ENCODE peak calls at places on chromosomes 5 and 9, in six cellular contexts. One of them, this sample, is unnamed.

GRCh38 chr5:143629871-143630658 is 181.9 kb upstream of the HMHB1 start:
- DNase-seq in WTC11: no peak
- DNase-seq in endothelial cell: no peak
- DNase-seq in A673: no peak
- DNase-seq in activated B cell treated with CpG ODN at 0.5 μM for 24 hours: no peak
- DNase-seq in glutamatergic neuron: no peak
- DNase-seq in this sample: peak; percentile 79

GRCh38 chr9:75148551-75148950 is 60.2 kb downstream of the OSTF1 start:
- DNase-seq in WTC11: no peak
- DNase-seq in glutamatergic neuron: no peak
- DNase-seq in activated B cell treated with CpG ODN at 0.5 μM for 24 hours: no peak
- DNase-seq in A673: no peak
- DNase-seq in endothelial cell: no peak
- DNase-seq in this sample: peak; percentile 91

GRCh38 chr9:21813575-21814473 is 11.4 kb downstream of the MTAP start:
- DNase-seq in WTC11: peak; percentile 20
- DNase-seq in activated B cell treated with CpG ODN at 0.5 μM for 24 hours: no peak
- DNase-seq in endothelial cell: peak; percentile 54
- DNase-seq in A673: peak; percentile 60
- DNase-seq in glutamatergic neuron: peak; percentile 41
- DNase-seq in this sample: peak; percentile 89

GRCh38 chr5:141866111-141866510 is 12.1 kb downstream of the PCDH1 start:
- DNase-seq in glutamatergic neuron: no peak
- DNase-seq in A673: no peak
- DNase-seq in endothelial cell: no peak
- DNase-seq in WTC11: no peak
- DNase-seq in activated B cell treated with CpG ODN at 0.5 μM for 24 hours: no peak
- DNase-seq in this sample: no peak

GRCh38 chr9:4936277-4936676 is 48.8 kb upstream of the JAK2 start:
- DNase-seq in A673: no peak
- DNase-seq in WTC11: no peak
- DNase-seq in activated B cell treated with CpG ODN at 0.5 μM for 24 hours: no peak
- DNase-seq in endothelial cell: no peak
- DNase-seq in glutamatergic neuron: no peak
- DNase-seq in this sample: no peak

GRCh38 chr5:107485184-107485583 is 185.6 kb downstream of the EFNA5 start:
- DNase-seq in glutamatergic neuron: no peak
- DNase-seq in A673: no peak
- DNase-seq in endothelial cell: no peak
- DNase-seq in activated B cell treated with CpG ODN at 0.5 μM for 24 hours: no peak
- DNase-seq in WTC11: no peak
- DNase-seq in this sample: no peak

GRCh38 chr5:82817897-82818676 is 259.1 kb downstream of the TMEM167A start:
- DNase-seq in glutamatergic neuron: no peak
- DNase-seq in A673: no peak
- DNase-seq in endothelial cell: no peak
- DNase-seq in WTC11: no peak
- DNase-seq in activated B cell treated with CpG ODN at 0.5 μM for 24 hours: no peak
- DNase-seq in this sample: no peak

GRCh38 chr5:169114466-169114865 is 186.5 kb downstream of the SLIT3 start:
- DNase-seq in endothelial cell: no peak
- DNase-seq in WTC11: no peak
- DNase-seq in A673: no peak
- DNase-seq in activated B cell treated with CpG ODN at 0.5 μM for 24 hours: no peak
- DNase-seq in glutamatergic neuron: no peak
- DNase-seq in this sample: no peak

GRCh38 chr5:124179788-124180187 is 566.7 kb downstream of the ZNF608 start:
- DNase-seq in WTC11: no peak
- DNase-seq in endothelial cell: no peak
- DNase-seq in activated B cell treated with CpG ODN at 0.5 μM for 24 hours: no peak
- DNase-seq in glutamatergic neuron: no peak
- DNase-seq in A673: no peak
- DNase-seq in this sample: no peak

GRCh38 chr5:124663101-124663506 is 83.3 kb downstream of the ZNF608 start:
- DNase-seq in A673: no peak
- DNase-seq in glutamatergic neuron: no peak
- DNase-seq in endothelial cell: no peak
- DNase-seq in activated B cell treated with CpG ODN at 0.5 μM for 24 hours: no peak
- DNase-seq in WTC11: no peak
- DNase-seq in this sample: no peak

GRCh38 chr9:14056235-14056930 is 257.6 kb downstream of the NFIB start:
- DNase-seq in A673: peak; percentile 43
- DNase-seq in WTC11: no peak
- DNase-seq in activated B cell treated with CpG ODN at 0.5 μM for 24 hours: no peak
- DNase-seq in glutamatergic neuron: no peak
- DNase-seq in endothelial cell: no peak
- DNase-seq in this sample: peak; percentile 57

GRCh38 chr5:38598994-38599611 is 42.7 kb upstream of the LIFR start:
- DNase-seq in A673: peak; percentile 33
- DNase-seq in activated B cell treated with CpG ODN at 0.5 μM for 24 hours: no peak
- DNase-seq in glutamatergic neuron: no peak
- DNase-seq in endothelial cell: no peak
- DNase-seq in WTC11: no peak
- DNase-seq in this sample: peak; percentile 83

GRCh38 chr5:55856511-55857246 is 5.5 kb downstream of the IL31RA start:
- DNase-seq in glutamatergic neuron: no peak
- DNase-seq in endothelial cell: no peak
- DNase-seq in activated B cell treated with CpG ODN at 0.5 μM for 24 hours: no peak
- DNase-seq in WTC11: no peak
- DNase-seq in A673: no peak
- DNase-seq in this sample: peak; percentile 16

GRCh38 chr5:173328896-173329369 is 719 bp upstream of the STC2 start:
- DNase-seq in activated B cell treated with CpG ODN at 0.5 μM for 24 hours: no peak
- DNase-seq in WTC11: peak; percentile 70
- DNase-seq in glutamatergic neuron: no peak
- DNase-seq in endothelial cell: no peak
- DNase-seq in A673: peak; percentile 30
- DNase-seq in this sample: peak; percentile 86

GRCh38 chr5:6867712-6868111 is 154.5 kb downstream of the TENT4A start:
- DNase-seq in A673: no peak
- DNase-seq in endothelial cell: no peak
- DNase-seq in WTC11: no peak
- DNase-seq in glutamatergic neuron: no peak
- DNase-seq in activated B cell treated with CpG ODN at 0.5 μM for 24 hours: no peak
- DNase-seq in this sample: no peak
- TF ChIP-seq CTCF in A673: no peak
- TF ChIP-seq CTCF in endothelial cell: no peak
- TF ChIP-seq CTCF in WTC11: no peak
- TF ChIP-seq CTCF in glutamatergic neuron: no peak
- TF ChIP-seq CTCF in activated B cell treated with CpG ODN at 0.5 μM for 24 hours: no peak
- TF ChIP-seq CTCF in this sample: no peak

GRCh38 chr9:84849049-84849448 is 179.5 kb downstream of the NTRK2 start:
- DNase-seq in activated B cell treated with CpG ODN at 0.5 μM for 24 hours: no peak
- DNase-seq in WTC11: no peak
- DNase-seq in A673: no peak
- DNase-seq in endothelial cell: no peak
- DNase-seq in glutamatergic neuron: no peak
- DNase-seq in this sample: no peak
- TF ChIP-seq CTCF in activated B cell treated with CpG ODN at 0.5 μM for 24 hours: no peak
- TF ChIP-seq CTCF in WTC11: no peak
- TF ChIP-seq CTCF in A673: no peak
- TF ChIP-seq CTCF in endothelial cell: no peak
- TF ChIP-seq CTCF in glutamatergic neuron: no peak
- TF ChIP-seq CTCF in this sample: no peak

GRCh38 chr5:60010328-60010727 is 116.8 kb upstream of the PDE4D start:
- DNase-seq in A673: peak; percentile 15
- DNase-seq in endothelial cell: no peak
- DNase-seq in glutamatergic neuron: no peak
- DNase-seq in WTC11: no peak
- DNase-seq in activated B cell treated with CpG ODN at 0.5 μM for 24 hours: no peak
- DNase-seq in this sample: no peak
- TF ChIP-seq CTCF in A673: peak; percentile 36
- TF ChIP-seq CTCF in endothelial cell: peak; percentile 76
- TF ChIP-seq CTCF in glutamatergic neuron: peak; percentile 68
- TF ChIP-seq CTCF in WTC11: no peak
- TF ChIP-seq CTCF in activated B cell treated with CpG ODN at 0.5 μM for 24 hours: no peak
- TF ChIP-seq CTCF in this sample: peak; percentile 20

DNA sequence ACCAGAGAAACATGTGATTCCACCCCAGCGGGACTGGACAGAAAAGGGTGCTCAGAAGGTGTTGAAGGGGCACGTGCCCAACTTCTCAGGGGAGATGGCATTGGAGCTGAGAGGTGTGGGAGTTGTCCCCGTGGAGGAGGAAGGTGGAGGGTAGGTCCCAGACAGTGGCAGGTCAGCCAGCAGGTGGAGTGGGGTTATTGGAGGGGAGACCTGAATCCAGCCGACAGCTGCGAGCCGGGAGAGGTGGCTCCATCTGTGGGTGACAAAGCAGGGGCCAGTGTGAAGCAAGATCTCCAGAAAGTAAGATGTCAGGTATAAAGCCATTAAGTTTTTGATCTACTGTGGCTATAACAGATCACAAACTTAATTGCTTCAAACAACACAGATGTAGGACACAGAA is 75.1 kb downstream of the HRH2 start:
- DNase-seq in endothelial cell: no peak
- DNase-seq in WTC11: no peak
- DNase-seq in A673: no peak
- DNase-seq in activated B cell treated with CpG ODN at 0.5 μM for 24 hours: no peak
- DNase-seq in glutamatergic neuron: no peak
- DNase-seq in this sample: no peak
- TF ChIP-seq CTCF in endothelial cell: no peak
- TF ChIP-seq CTCF in WTC11: no peak
- TF ChIP-seq CTCF in A673: no peak
- TF ChIP-seq CTCF in activated B cell treated with CpG ODN at 0.5 μM for 24 hours: no peak
- TF ChIP-seq CTCF in glutamatergic neuron: no peak
- TF ChIP-seq CTCF in this sample: no peak

DNA sequence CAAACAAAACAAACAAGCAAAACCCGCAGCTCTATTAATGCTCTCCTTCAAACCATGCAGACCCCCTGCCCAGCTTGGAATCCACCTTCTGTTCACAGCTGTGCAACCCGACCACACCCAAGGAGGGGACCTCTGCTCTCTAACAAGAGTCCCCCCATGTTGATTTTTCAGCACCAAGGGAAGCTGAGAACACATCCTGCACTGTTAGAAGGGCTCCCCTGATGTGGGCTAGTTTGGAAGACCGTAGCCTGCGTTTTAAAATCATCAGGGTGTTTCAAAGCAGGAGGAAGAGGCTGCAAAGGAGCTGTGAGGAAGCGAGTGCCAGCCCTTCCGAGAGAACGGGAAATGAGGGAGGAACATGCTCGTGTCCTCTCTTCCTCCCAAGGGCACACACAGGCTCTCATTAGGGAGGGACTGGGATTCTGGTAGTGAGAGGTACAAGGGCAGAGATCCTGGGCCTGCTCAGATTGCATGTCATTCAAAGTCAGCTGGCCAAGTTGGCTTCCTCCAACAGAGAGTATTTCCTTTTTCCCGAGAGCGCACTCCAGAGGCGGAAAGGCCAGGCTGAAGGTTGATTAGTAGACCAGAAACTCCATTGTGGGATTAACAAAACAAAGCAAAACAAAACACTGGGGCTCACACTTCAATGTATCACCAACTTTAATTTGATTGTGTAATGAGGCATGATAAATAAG is 185.9 kb downstream of the SEMA6A start:
- DNase-seq in glutamatergic neuron: peak; percentile 36
- DNase-seq in activated B cell treated with CpG ODN at 0.5 μM for 24 hours: no peak
- DNase-seq in A673: peak; percentile 17
- DNase-seq in WTC11: peak; percentile 25
- DNase-seq in endothelial cell: peak; percentile 62
- DNase-seq in this sample: no peak
- TF ChIP-seq CTCF in glutamatergic neuron: no peak
- TF ChIP-seq CTCF in activated B cell treated with CpG ODN at 0.5 μM for 24 hours: no peak
- TF ChIP-seq CTCF in A673: no peak
- TF ChIP-seq CTCF in WTC11: no peak
- TF ChIP-seq CTCF in endothelial cell: no peak
- TF ChIP-seq CTCF in this sample: no peak

DNA sequence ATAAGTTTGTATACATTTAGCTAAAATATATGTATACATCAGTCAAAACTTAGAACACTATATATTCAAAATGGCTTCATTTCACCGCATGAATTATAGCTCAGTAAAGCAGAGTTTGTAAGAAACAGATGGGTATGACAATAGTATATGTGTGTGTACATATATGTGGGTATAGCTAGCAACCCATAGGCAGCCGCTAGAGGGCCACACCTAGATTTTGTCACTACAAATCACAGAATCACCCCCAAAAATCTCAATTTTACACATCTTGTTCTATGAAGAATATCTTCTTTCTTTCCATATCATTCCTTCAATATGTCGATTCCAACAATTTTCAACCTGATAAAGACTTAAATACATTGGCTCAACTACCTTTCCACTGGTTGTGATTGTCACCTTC is 357.8 kb upstream of the CCNG1 start:
- DNase-seq in A673: no peak
- DNase-seq in glutamatergic neuron: peak; percentile 15
- DNase-seq in endothelial cell: peak; percentile 7
- DNase-seq in WTC11: peak; percentile 41
- DNase-seq in activated B cell treated with CpG ODN at 0.5 μM for 24 hours: no peak
- DNase-seq in this sample: peak; percentile 7
- TF ChIP-seq CTCF in A673: peak; percentile 30
- TF ChIP-seq CTCF in glutamatergic neuron: peak; percentile 47
- TF ChIP-seq CTCF in endothelial cell: peak; percentile 38
- TF ChIP-seq CTCF in WTC11: peak; percentile 42
- TF ChIP-seq CTCF in activated B cell treated with CpG ODN at 0.5 μM for 24 hours: no peak
- TF ChIP-seq CTCF in this sample: peak; percentile 19

DNA sequence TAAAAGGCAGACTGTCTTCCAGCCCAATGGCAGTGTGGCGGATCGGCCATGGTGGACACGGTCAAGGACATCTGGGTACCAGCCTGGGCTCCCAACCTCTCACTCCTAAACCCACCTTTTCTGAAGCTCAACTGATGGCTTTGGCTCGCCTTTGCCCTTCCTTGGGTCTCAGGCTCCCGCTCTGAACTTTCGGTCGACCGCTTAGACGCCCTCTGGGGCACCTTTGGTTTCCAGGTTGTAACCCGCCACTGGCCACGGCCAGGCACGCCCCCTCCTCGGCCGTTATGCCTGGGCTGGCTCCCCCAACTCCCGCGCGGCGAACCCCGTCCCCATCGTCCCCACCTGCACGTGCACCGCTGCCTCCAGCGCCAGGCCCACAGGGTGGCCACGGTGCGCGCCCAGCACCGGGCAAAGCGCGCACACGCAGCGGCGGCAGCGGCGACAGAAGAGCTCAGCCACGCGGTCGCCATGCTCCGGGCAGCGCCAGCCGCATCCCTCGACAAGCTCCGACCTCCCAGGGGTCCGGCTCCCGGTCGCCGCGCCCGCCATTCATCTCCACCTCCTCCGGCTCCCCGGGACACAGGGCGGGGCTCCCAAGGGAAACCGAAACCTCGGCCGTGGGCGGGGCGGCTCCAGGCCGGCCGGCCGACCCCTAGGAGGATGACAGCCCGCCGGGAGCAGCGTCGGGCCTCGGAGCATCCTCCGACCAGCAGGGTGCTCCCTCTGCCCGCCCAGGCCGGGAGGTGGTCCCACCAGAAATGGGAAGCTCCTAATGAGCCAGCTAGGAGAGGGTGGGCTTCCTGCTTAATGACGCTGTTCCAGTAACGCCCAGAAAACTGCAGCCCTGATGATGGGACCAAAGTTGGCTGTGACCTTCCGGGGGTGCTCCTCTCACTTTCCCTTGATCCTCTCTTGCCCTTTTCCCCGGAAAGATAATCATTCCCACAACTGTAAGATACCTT is at the start of gene TRIM14:
- DNase-seq in glutamatergic neuron: peak; percentile 60
- DNase-seq in WTC11: peak; percentile 73
- DNase-seq in A673: peak; percentile 57
- DNase-seq in endothelial cell: peak; percentile 45
- DNase-seq in activated B cell treated with CpG ODN at 0.5 μM for 24 hours: peak; percentile 51
- DNase-seq in this sample: peak; percentile 63
- TF ChIP-seq CTCF in glutamatergic neuron: no peak
- TF ChIP-seq CTCF in WTC11: no peak
- TF ChIP-seq CTCF in A673: no peak
- TF ChIP-seq CTCF in endothelial cell: no peak
- TF ChIP-seq CTCF in activated B cell treated with CpG ODN at 0.5 μM for 24 hours: no peak
- TF ChIP-seq CTCF in this sample: peak; percentile 23